ENCODE peak calls at places on chromosome 21, in seven cellular contexts. I is sigmoid colon, C is SK-N-SH, W is spleen, B is K562, P is Panc1, V is suprapubic skin. X is an unnamed sample. For H3K9me3, the result is how much of the 10 kb centered on the place peaks cover.

GRCh38 chr21:36330904-36331303 is 10.9 kb downstream of the MORC3 start:
- DNase-seq in B (peak), V (no peak), C (peak), I (no peak), W (no peak), P (no peak), X (no peak)

GRCh38 chr21:17679002-17679600 is 66.4 kb upstream of the BTG3 start:
- DNase-seq in B (peak), I (no peak), C (peak), W (no peak), V (no peak), P (peak), X (no peak)

GRCh38 chr21:15277498-15277897 is 212.7 kb upstream of the NRIP1 start:
- DNase-seq in W (no peak), C (no peak), I (no peak), V (no peak), B (no peak), P (no peak), X (no peak)

GRCh38 chr21:31678478-31678877 is 19.0 kb downstream of the SOD1 start:
- DNase-seq in V (no peak), C (no peak), P (no peak), B (no peak), W (no peak), I (no peak), X (no peak)

GRCh38 chr21:25898671-25899070 is 163.9 kb downstream of the GABPA start:
- DNase-seq in C (no peak), W (no peak), I (no peak), B (no peak), P (no peak), V (no peak), X (no peak)

GRCh38 chr21:39658066-39658465 is 45.3 kb downstream of the B3GALT5 start:
- DNase-seq in P (no peak), C (no peak), V (no peak), I (no peak), B (no peak), W (no peak), X (no peak)

GRCh38 chr21:15564907-15565306 is 164.9 kb upstream of the USP25 start:
- DNase-seq in P (no peak), W (no peak), C (no peak), V (no peak), B (no peak), I (no peak), X (no peak)

GRCh38 chr21:39114871-39115658 is 68.2 kb downstream of the PSMG1 start:
- DNase-seq in W (no peak), I (no peak), V (no peak), C (no peak), B (no peak), P (no peak), X (no peak)

GRCh38 chr21:23887709-23888303 is 1719.5 kb downstream of the MRPL39 start:
- DNase-seq in P (no peak), B (peak), I (no peak), W (peak), V (no peak), C (no peak), X (peak)

GRCh38 chr21:31233711-31234110 is 110.3 kb downstream of the TIAM1 start:
- DNase-seq in B (no peak), W (no peak), C (no peak), P (no peak), V (no peak), I (no peak), X (no peak)

GRCh38 chr21:39852726-39853510 is 14.3 kb upstream of the PCP4 start:
- DNase-seq in W (no peak), V (no peak), B (no peak), P (no peak), I (no peak), C (no peak), X (no peak)

GRCh38 chr21:37047079-37047478 is 25.8 kb downstream of the PIGP start:
- DNase-seq in W (no peak), I (no peak), C (no peak), B (no peak), P (no peak), V (no peak), X (no peak)

GRCh38 chr21:32520885-32521735 is 64.2 kb downstream of the TCP10L start:
- DNase-seq in W (peak), B (peak), C (peak), P (no peak), V (peak), I (peak), X (peak)

GRCh38 chr21:38811257-38811656 is 5.5 kb downstream of the ETS2 start:
- DNase-seq in V (no peak), B (no peak), I (no peak), W (no peak), C (no peak), P (no peak), X (no peak)

GRCh38 chr21:41109174-41109573 is 58.8 kb upstream of the BACE2 start:
- DNase-seq in P (no peak), I (no peak), V (no peak), B (no peak), W (no peak), C (no peak), X (no peak)

GRCh38 chr21:15775291-15775690 is 45.5 kb downstream of the USP25 start:
- DNase-seq in P (no peak), C (no peak), W (no peak), B (no peak), I (no peak), V (no peak), X (no peak)

GRCh38 chr21:37502947-37503346 is 136.4 kb downstream of the DYRK1A start:
- DNase-seq in B (no peak), I (no peak), C (no peak), W (no peak), P (no peak), V (no peak), X (no peak)

GRCh38 chr21:38824124-38824822 is 18.5 kb downstream of the ETS2 start:
- DNase-seq in W (no peak), C (no peak), P (no peak), I (peak), V (no peak), B (no peak), X (no peak)

GRCh38 chr21:15549671-15550070 is 180.1 kb upstream of the USP25 start:
- DNase-seq in B (no peak), W (no peak), V (no peak), C (no peak), I (no peak), P (no peak), X (no peak)

GRCh38 chr21:32278068-32278467 is 781 bp downstream of the MIS18A start:
- DNase-seq in B (peak), I (no peak), C (peak), W (no peak), P (no peak), V (no peak), X (no peak)

GRCh38 chr21:31556662-31557061 is 102.8 kb upstream of the SOD1 start:
- DNase-seq in P (no peak), I (no peak), C (no peak), B (no peak), W (no peak), V (no peak), X (no peak)

GRCh38 chr21:41460578-41461527 is 34.8 kb downstream of the MX1 start:
- DNase-seq in I (peak), W (peak), C (peak), V (peak), P (peak), B (peak), X (peak)

GRCh38 chr21:17930102-17930501 is 110.9 kb upstream of the C21orf91 start:
- DNase-seq in V (no peak), P (no peak), I (no peak), W (no peak), C (no peak), B (no peak), X (no peak)

GRCh38 chr21:26140185-26140584 is 30.4 kb downstream of the APP start:
- DNase-seq in I (peak), P (peak), W (no peak), C (no peak), B (peak), V (no peak), X (peak)

GRCh38 chr21:32940079-32941014 is 85.4 kb upstream of the OLIG2 start:
- DNase-seq in C (peak), P (peak), W (no peak), I (no peak), B (peak), V (no peak), X (no peak)

GRCh38 chr21:37821791-37822450 is 94.3 kb downstream of the KCNJ6 start:
- DNase-seq in P (no peak), C (no peak), I (no peak), B (no peak), V (no peak), W (no peak), X (no peak)

GRCh38 chr21:31554511-31555022 is 104.9 kb upstream of the SOD1 start:
- DNase-seq in P (no peak), W (no peak), V (no peak), C (no peak), B (no peak), I (no peak), X (no peak)

GRCh38 chr21:31509108-31510017 is 150.1 kb upstream of the SOD1 start:
- DNase-seq in C (no peak), B (peak), V (no peak), W (no peak), I (no peak), P (no peak), X (no peak)

GRCh38 chr21:32728455-32729237 is 833 bp upstream of the SYNJ1 start:
- DNase-seq in B (no peak), W (no peak), I (no peak), V (no peak), P (no peak), C (no peak), X (no peak)

DNA sequence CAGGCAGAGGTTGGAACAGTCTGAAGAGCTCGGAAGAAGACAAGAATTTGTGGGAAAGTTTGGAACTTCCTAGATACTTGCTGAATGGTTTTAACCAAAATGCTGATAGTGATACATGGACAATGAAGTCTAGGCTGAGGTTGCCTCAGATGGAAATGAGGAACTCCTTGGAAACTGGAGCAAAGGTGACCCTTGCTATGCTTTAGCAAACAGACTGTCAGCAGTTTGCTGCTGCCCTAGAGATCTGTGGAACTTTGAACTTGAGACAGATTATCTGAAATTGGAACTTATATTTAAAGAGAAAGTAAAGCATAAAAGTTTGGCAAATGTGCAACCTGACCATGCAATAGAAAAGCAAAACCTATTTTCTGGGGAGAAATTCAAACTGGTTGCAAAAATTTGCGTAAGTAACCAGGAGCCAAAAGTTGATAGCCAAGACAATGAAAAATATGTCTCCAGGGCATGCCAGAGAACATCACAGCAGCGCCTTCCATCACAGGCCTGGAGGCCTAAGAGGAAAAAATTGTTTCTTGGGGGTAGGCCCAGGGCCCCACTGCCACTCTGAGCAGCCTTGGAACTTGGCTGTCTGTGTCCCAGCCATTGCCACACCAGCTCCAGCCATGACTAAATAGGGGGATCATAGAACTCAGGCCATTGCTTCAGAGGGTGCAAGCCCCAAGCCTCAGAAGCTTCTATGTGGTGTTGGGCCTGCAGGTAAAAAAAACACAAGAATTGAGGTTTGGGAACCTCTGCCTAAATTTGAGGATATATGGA is 675.3 kb downstream of the LTN1 start:
- DNase-seq in B (no peak), C (no peak), V (no peak), I (no peak), P (no peak), W (no peak), X (no peak)
- H3K9me3 ChIP-seq in B (under half), C (under half), V (under half), I (under half), P (under half), W (under half), X (under half)

DNA sequence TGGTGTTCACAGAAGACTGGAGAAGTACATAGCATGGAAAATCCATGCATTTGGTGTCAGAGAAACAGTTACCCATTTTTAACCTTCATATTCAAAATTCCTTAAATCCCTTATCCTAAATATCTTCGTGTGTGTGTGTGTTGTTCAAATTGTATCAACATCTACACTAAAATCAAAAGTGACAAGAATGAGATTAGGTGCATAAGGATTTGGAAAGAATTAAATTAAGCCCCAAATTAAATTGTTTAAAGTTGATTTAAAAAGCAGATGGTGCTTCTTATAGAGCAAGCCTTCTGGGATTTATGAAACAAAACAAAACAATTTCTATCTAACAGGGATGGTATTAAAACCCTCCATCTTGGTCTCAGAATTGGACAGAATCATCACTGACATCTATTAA is 4.7 kb downstream of the RSPH1 start:
- DNase-seq in W (no peak), B (no peak), I (no peak), V (no peak), C (no peak), P (no peak), X (no peak)
- TF ChIP-seq CTCF in W (no peak), B (no peak), I (no peak), V (no peak), C (no peak), P (no peak), X (no peak)

DNA sequence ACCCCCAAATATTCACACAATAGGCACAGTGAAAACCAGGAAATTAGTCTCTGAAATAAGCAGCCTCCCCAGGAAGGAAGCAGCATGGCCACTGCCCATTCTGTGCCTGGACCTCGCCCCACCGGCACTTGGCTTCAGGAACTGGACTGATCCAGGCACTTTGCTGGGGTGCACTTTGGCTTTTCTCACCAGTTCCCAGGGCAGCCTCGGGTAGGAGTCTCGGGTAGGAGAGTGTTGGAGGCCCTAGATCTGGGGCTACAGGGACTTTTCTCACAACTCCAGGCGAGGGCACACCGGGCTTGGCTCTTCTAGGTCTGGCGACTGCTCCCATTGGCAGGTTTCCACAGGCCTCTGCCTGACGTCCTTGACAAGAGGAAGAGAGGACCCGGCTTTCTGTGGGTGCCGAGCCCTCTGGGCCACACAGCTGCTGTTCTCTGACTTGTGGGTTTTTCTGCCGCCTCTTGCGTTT is 18.7 kb downstream of the ADARB1 start:
- DNase-seq in C (no peak), P (no peak), B (no peak), W (peak), I (no peak), V (no peak), X (no peak)
- TF ChIP-seq POLR2AphosphoS5 in C (no peak), P (no peak), B (no peak), W (peak), I (no peak), V (no peak), X (peak)

DNA sequence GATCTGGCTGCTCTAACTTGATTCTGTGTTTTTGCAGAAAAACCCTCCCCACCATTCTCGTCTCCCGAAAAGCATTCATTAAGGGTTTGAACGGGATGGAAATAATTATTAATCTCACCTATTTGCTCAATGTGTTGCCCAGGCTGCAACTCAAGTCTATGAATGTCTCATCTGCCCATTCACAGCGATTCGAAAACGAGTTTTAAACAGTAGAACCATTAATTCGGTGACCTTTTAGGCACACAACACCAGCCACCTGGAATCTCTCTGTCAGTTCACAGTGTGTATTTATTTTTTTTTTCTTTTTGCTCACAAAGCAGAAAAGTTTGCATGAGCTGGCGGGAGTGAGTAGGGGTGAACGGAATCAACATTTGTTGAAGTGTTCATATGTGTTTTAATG is 764.7 kb upstream of the TPTE start:
- DNase-seq in W (no peak), V (no peak), P (no peak), B (no peak), I (no peak), C (no peak), X (no peak)
- H3K9me3 ChIP-seq in W (half or more), V (under half), P (under half), B (under half), I (under half), C (under half), X (under half)

GRCh38 chr21:34795152-34796141 is 126.7 kb downstream of the CLIC6 start:
- DNase-seq in B (no peak), W (no peak), C (no peak), I (no peak), V (no peak), P (no peak), X (no peak)
- TF ChIP-seq CTCF in B (no peak), W (no peak), C (no peak), I (no peak), V (no peak), P (no peak), X (peak)

GRCh38 chr21:27570306-27570868 is 603.5 kb upstream of the ADAMTS5 start:
- DNase-seq in W (no peak), C (no peak), I (peak), P (no peak), V (peak), B (no peak), X (no peak)
- TF ChIP-seq POLR2AphosphoS5 in W (no peak), C (no peak), I (peak), P (no peak), V (no peak), B (no peak), X (no peak)

GRCh38 chr21:44579056-44579832 is 1.2 kb downstream of the KRTAP10-5 start:
- DNase-seq in W (peak), I (no peak), B (no peak), V (no peak), P (no peak), C (no peak), X (no peak)
- H3K9me3 ChIP-seq in W (half or more), I (under half), B (under half), V (under half), P (under half), C (under half), X (under half)

GRCh38 chr21:18951291-18952038 is 547.9 kb upstream of the TMPRSS15 start:
- DNase-seq in W (no peak), P (peak), C (peak), B (peak), V (no peak), I (no peak), X (no peak)
- TF ChIP-seq CTCF in W (no peak), P (peak), C (peak), B (peak), V (no peak), I (no peak), X (no peak)

GRCh38 chr21:45294509-45295291 is 7.0 kb upstream of the POFUT2 start:
- DNase-seq in C (peak), I (peak), P (no peak), W (peak), V (peak), B (peak), X (peak)
- TF ChIP-seq POLR2AphosphoS5 in C (no peak), I (peak), P (peak), W (peak), V (no peak), B (no peak), X (peak)

DNA sequence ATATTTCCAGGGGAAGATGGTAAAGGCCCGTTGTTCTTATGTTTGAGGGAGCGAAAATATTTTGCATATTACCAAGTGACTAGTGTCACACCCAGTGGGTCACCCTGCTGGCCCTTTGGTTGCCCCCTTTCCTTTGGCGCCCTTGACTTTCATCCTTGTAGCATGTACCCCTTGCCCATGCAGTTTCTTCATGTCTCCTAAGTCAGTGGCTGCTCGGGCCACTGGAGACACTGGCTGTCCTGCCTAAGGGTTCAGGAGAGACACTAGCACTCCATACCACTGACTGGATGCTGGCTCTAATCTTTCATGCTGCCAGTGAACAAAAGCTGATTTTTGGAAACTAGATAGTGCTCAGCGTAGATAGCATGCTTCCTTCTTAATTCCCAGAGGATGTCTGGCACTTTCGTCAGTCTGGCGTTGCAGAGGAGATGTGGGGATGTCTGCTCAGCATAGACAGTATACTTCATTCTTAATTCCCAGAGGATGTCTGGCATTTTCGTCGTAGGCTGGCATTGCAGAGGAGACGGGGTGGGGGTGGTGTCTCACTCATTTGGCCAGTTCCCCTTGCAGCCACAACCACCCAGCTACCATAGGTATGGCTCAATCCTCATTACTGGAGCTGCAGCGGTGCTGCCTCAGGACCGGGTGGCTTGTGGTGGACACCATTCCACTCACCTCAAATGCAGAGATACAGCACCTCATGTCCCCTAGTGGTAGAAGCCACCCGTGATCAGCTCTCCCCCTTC is 770.9 kb upstream of the TPTE start:
- DNase-seq in V (no peak), P (no peak), C (no peak), I (peak), W (no peak), B (no peak), X (no peak)
- H3K9me3 ChIP-seq in V (under half), P (under half), C (under half), I (under half), W (half or more), B (under half), X (under half)